ENCODE peak calls at places on chromosome 22, in ten cellular contexts. F, K, L, E, T, N, V, J, A and O are unnamed samples.

GRCh38 chr22:40345271-40345670 is 1.0 kb upstream of the ADSL start:
- DNase-seq in F (peak; percentile 56), K (no peak), L (no peak), E (peak; percentile 86), T (no peak), N (no peak), V (no peak), J (no peak), A (no peak), O (no peak)

GRCh38 chr22:19429950-19430889 is 1.3 kb downstream of the HIRA start:
- DNase-seq in F (peak; percentile 47), K (peak; percentile 41), L (no peak), E (peak; percentile 72), T (peak; percentile 67), N (no peak), V (no peak), J (no peak), A (no peak), O (no peak)

GRCh38 chr22:44686873-44687600 is 15.0 kb upstream of the PRR5 start:
- DNase-seq in F (peak; percentile 17), K (no peak), L (no peak), E (no peak), T (peak; percentile 51), N (no peak), V (no peak), J (no peak), A (no peak), O (no peak)

GRCh38 chr22:27420817-27421361 is 380.7 kb downstream of the MN1 start:
- DNase-seq in F (peak; percentile 96), K (no peak), L (no peak), E (no peak), T (peak; percentile 98), N (no peak), V (peak; percentile 64), J (no peak), A (no peak), O (peak; percentile 15)

GRCh38 chr22:19105867-19106802 is 16.1 kb downstream of the DGCR2 start:
- DNase-seq in F (no peak), K (peak; percentile 57), L (no peak), E (no peak), T (no peak), N (no peak), V (no peak), J (peak; percentile 24), A (no peak), O (no peak)

GRCh38 chr22:30008401-30008800 is 71.9 kb upstream of the HORMAD2 start:
- DNase-seq in F (no peak), K (no peak), L (no peak), E (no peak), T (peak; percentile 55), N (no peak), V (no peak), J (no peak), A (no peak), O (no peak)

GRCh38 chr22:44938886-44939285 is 70.9 kb downstream of the PHF21B start:
- DNase-seq in F (no peak), K (peak; percentile 45), L (no peak), E (no peak), T (no peak), N (peak; percentile 79), V (no peak), J (no peak), A (no peak), O (no peak)

GRCh38 chr22:50009251-50009650 is 3.3 kb downstream of the IL17REL start:
- DNase-seq in F (no peak), K (no peak), L (peak; percentile 5), E (no peak), T (no peak), N (no peak), V (no peak), J (no peak), A (no peak), O (no peak)

GRCh38 chr22:46077669-46078099 is 72.6 kb upstream of the PPARA start:
- DNase-seq in F (no peak), K (no peak), L (no peak), E (peak; percentile 47), T (peak; percentile 55), N (peak; percentile 24), V (no peak), J (no peak), A (no peak), O (no peak)

GRCh38 chr22:31750365-31751284 is 693 bp upstream of the PRR14L start:
- DNase-seq in F (no peak), K (no peak), L (no peak), E (no peak), T (no peak), N (no peak), V (no peak), J (no peak), A (no peak), O (no peak)

GRCh38 chr22:44085743-44086741 is 61.9 kb downstream of the PARVB start:
- DNase-seq in F (peak; percentile 56), K (no peak), L (no peak), E (peak; percentile 70), T (peak; percentile 64), N (no peak), V (peak; percentile 29), J (no peak), A (no peak), O (no peak)

GRCh38 chr22:45144928-45145327 is 18.8 kb upstream of the NUP50 start:
- DNase-seq in F (no peak), K (no peak), L (no peak), E (no peak), T (no peak), N (no peak), V (no peak), J (no peak), A (no peak), O (no peak)

GRCh38 chr22:46754110-46754799 is 8.2 kb upstream of the TBC1D22A start:
- DNase-seq in F (peak; percentile 98), K (no peak), L (no peak), E (peak; percentile 98), T (peak; percentile 97), N (peak; percentile 80), V (peak; percentile 98), J (no peak), A (peak; percentile 65), O (peak; percentile 87)

GRCh38 chr22:19892249-19892879 is 37.7 kb upstream of the GNB1L start:
- DNase-seq in F (no peak), K (no peak), L (peak; percentile 29), E (no peak), T (no peak), N (no peak), V (no peak), J (no peak), A (no peak), O (no peak)

GRCh38 chr22:30694638-30695350 is at the start of gene OSBP2:
- DNase-seq in F (peak; percentile 19), K (peak; percentile 62), L (no peak), E (peak; percentile 34), T (peak; percentile 55), N (peak; percentile 89), V (no peak), J (no peak), A (no peak), O (no peak)

GRCh38 chr22:44383071-44383575 is 70.4 kb upstream of the SHISAL1 start:
- DNase-seq in F (no peak), K (peak; percentile 9), L (no peak), E (no peak), T (no peak), N (peak; percentile 22), V (no peak), J (no peak), A (no peak), O (no peak)

GRCh38 chr22:20989323-20990138 is 7.4 kb downstream of the LZTR1 start:
- DNase-seq in F (peak; percentile 54), K (no peak), L (no peak), E (no peak), T (peak; percentile 76), N (peak; percentile 52), V (no peak), J (no peak), A (no peak), O (no peak)

GRCh38 chr22:44423556-44423955 is 74.5 kb downstream of the RTL6 start:
- DNase-seq in F (no peak), K (no peak), L (no peak), E (no peak), T (no peak), N (peak; percentile 46), V (no peak), J (no peak), A (no peak), O (no peak)

GRCh38 chr22:49237703-49238102 is 590.0 kb downstream of the BRD1 start:
- DNase-seq in F (no peak), K (no peak), L (no peak), E (no peak), T (no peak), N (no peak), V (no peak), J (no peak), A (no peak), O (no peak)

GRCh38 chr22:28118957-28119631 is 200.0 kb upstream of the PITPNB start:
- DNase-seq in F (no peak), K (no peak), L (no peak), E (no peak), T (no peak), N (no peak), V (no peak), J (no peak), A (no peak), O (no peak)

GRCh38 chr22:37973271-37974170 is 10.8 kb downstream of the SOX10 start:
- DNase-seq in F (no peak), K (no peak), L (no peak), E (no peak), T (no peak), N (no peak), V (no peak), J (no peak), A (no peak), O (no peak)

GRCh38 chr22:30801695-30802094 is 107.0 kb downstream of the OSBP2 start:
- DNase-seq in F (no peak), K (no peak), L (no peak), E (no peak), T (no peak), N (no peak), V (no peak), J (no peak), A (no peak), O (no peak)

GRCh38 chr22:50317178-50317577 is 9.6 kb downstream of the DENND6B start:
- DNase-seq in F (no peak), K (peak; percentile 28), L (no peak), E (no peak), T (no peak), N (no peak), V (no peak), J (no peak), A (no peak), O (no peak)

GRCh38 chr22:44753189-44754042 is 1.0 kb downstream of the ARHGAP8 start:
- DNase-seq in F (peak; percentile 37), K (no peak), L (no peak), E (no peak), T (peak; percentile 92), N (peak; percentile 55), V (no peak), J (no peak), A (no peak), O (no peak)

GRCh38 chr22:31036671-31037550 is 44.2 kb upstream of the SMTN start:
- DNase-seq in F (peak; percentile 76), K (no peak), L (no peak), E (peak; percentile 47), T (peak; percentile 76), N (no peak), V (peak; percentile 82), J (no peak), A (no peak), O (peak; percentile 59)

GRCh38 chr22:37608477-37609239 is at the start of gene GGA1:
- DNase-seq in F (peak; percentile 95), K (peak; percentile 91), L (peak; percentile 94), E (peak; percentile 96), T (peak; percentile 99), N (peak; percentile 98), V (peak; percentile 90), J (peak; percentile 93), A (peak; percentile 87), O (peak; percentile 90)

GRCh38 chr22:39151329-39151975 is 1.0 kb downstream of the CBX7 start:
- DNase-seq in F (no peak), K (no peak), L (no peak), E (no peak), T (no peak), N (no peak), V (no peak), J (no peak), A (no peak), O (no peak)

GRCh38 chr22:31155425-31155824 is 4.6 kb upstream of the RNF185 start:
- DNase-seq in F (no peak), K (no peak), L (no peak), E (no peak), T (peak; percentile 24), N (no peak), V (peak; percentile 20), J (no peak), A (no peak), O (no peak)